ENCODE peak calls at places on chromosome 5, in six cellular contexts. E is substantia nigra; H is ACHN; K is stimulated activated CD8-positive, alpha-beta memory T cell treated with anti-CD3 and anti-CD28 coated beads, Interleukin-4, amount 100 ng/mL, for 4 hours; J is NCI-H1417; G is T-helper 9 cell. V is an unnamed sample.

GRCh38 chr5:32439086-32439642 is 5.4 kb downstream of the ZFR start:
- DNase-seq in G (no peak), H (no peak), J (no peak), K (no peak), E (no peak), V (no peak)

GRCh38 chr5:143968071-143968878 is 156.3 kb downstream of the HMHB1 start:
- DNase-seq in J (peak), K (no peak), H (peak), E (no peak), G (no peak), V (peak)

GRCh38 chr5:55855509-55855908 is 4.4 kb downstream of the IL31RA start:
- DNase-seq in K (no peak), H (no peak), J (no peak), E (no peak), G (no peak), V (no peak)

GRCh38 chr5:142529626-142530278 is 156.1 kb downstream of the FGF1 start:
- DNase-seq in H (peak), G (no peak), J (no peak), K (no peak), E (no peak), V (no peak)

GRCh38 chr5:150085950-150086715 is at the start of gene CSF1R:
- DNase-seq in K (no peak), G (no peak), J (no peak), E (no peak), H (no peak), V (no peak)

GRCh38 chr5:82365026-82365425 is 86.9 kb upstream of the RPS23 start:
- DNase-seq in G (no peak), E (no peak), H (no peak), J (no peak), K (no peak), V (no peak)

GRCh38 chr5:28810751-28811136 is 1772.4 kb upstream of the CDH9 start:
- DNase-seq in G (no peak), K (no peak), E (no peak), J (no peak), H (no peak), V (no peak)

GRCh38 chr5:82388186-82388585 is 110.0 kb upstream of the RPS23 start:
- DNase-seq in H (no peak), K (no peak), J (no peak), G (no peak), E (no peak), V (no peak)

GRCh38 chr5:143248822-143249579 is 154.5 kb downstream of the NR3C1 start:
- DNase-seq in K (no peak), J (no peak), E (no peak), G (no peak), H (no peak), V (no peak)

GRCh38 chr5:148937239-148937638 is 110.8 kb downstream of the ADRB2 start:
- DNase-seq in H (no peak), G (no peak), K (no peak), E (no peak), J (no peak), V (no peak)

GRCh38 chr5:72677447-72677846 is 139.0 kb upstream of the TNPO1 start:
- DNase-seq in E (no peak), K (no peak), H (no peak), G (no peak), J (no peak), V (no peak)

GRCh38 chr5:68252678-68253520 is 37.3 kb downstream of the PIK3R1 start:
- DNase-seq in H (peak), J (peak), E (peak), K (no peak), G (peak), V (peak)

GRCh38 chr5:132253452-132254320 is 3.8 kb upstream of the PDLIM4 start:
- DNase-seq in J (no peak), H (no peak), E (no peak), G (no peak), K (no peak), V (no peak)

GRCh38 chr5:6527749-6528455 is 79.2 kb downstream of the UBE2QL1 start:
- DNase-seq in J (no peak), H (no peak), G (no peak), E (no peak), K (no peak), V (no peak)

GRCh38 chr5:123776761-123777160 is 264.8 kb downstream of the CSNK1G3 start:
- DNase-seq in H (peak), J (no peak), K (no peak), G (no peak), E (no peak), V (no peak)

GRCh38 chr5:27489701-27490100 is 451.3 kb upstream of the CDH9 start:
- DNase-seq in K (no peak), H (no peak), J (no peak), E (no peak), G (no peak), V (no peak)

GRCh38 chr5:99032234-99033013 is 103.6 kb upstream of the CHD1 start:
- DNase-seq in G (no peak), H (peak), J (peak), K (no peak), E (peak), V (peak)

GRCh38 chr5:132387649-132388117 is 18.2 kb downstream of the SLC22A5 start:
- DNase-seq in E (peak), H (peak), G (no peak), J (peak), K (no peak), V (no peak)

GRCh38 chr5:157265714-157266285 is at the start of gene CYFIP2:
- DNase-seq in K (peak), G (peak), H (peak), E (no peak), J (peak), V (peak)

GRCh38 chr5:156155638-156156037 is 171.3 kb upstream of the SGCD start:
- DNase-seq in K (no peak), E (no peak), G (no peak), J (no peak), H (no peak), V (no peak)

GRCh38 chr5:109619024-109619460 is 70.7 kb upstream of the MAN2A1 start:
- DNase-seq in H (no peak), E (no peak), G (no peak), J (no peak), K (no peak), V (no peak)

GRCh38 chr5:73770601-73771025 is 144.6 kb downstream of the ARHGEF28 start:
- DNase-seq in J (no peak), E (no peak), H (no peak), K (no peak), G (no peak), V (no peak)

GRCh38 chr5:37900692-37901091 is 60.9 kb upstream of the GDNF start:
- DNase-seq in K (no peak), J (no peak), E (no peak), G (no peak), H (peak), V (no peak)

GRCh38 chr5:4700082-4700481 is 440.0 kb upstream of the ADAMTS16 start:
- DNase-seq in E (peak), K (no peak), G (no peak), J (peak), H (peak), V (peak)

GRCh38 chr5:96962540-96962991 is 26.7 kb downstream of the LNPEP start:
- DNase-seq in J (no peak), E (no peak), G (no peak), H (no peak), K (no peak), V (no peak)

GRCh38 chr5:159242153-159242552 is 20.9 kb upstream of the UBLCP1 start:
- DNase-seq in J (no peak), G (no peak), H (no peak), E (no peak), K (no peak), V (no peak)

GRCh38 chr5:135438712-135439111 is 8.4 kb downstream of the DCANP1 start:
- DNase-seq in J (no peak), H (no peak), K (no peak), E (no peak), G (no peak), V (no peak)

GRCh38 chr5:54644226-54644625 is 126.7 kb downstream of the SNX18 start:
- DNase-seq in J (no peak), G (no peak), H (peak), E (no peak), K (no peak), V (no peak)

V was measured in SK-N-DZ.